ENCODE peak calls at places on chromosomes 3 and 15, in five cellular contexts. G is colonic mucosa, N is body of pancreas, F is upper lobe of left lung, A is psoas muscle. L is an unnamed sample.

GRCh38 chr3:167626490-167626889 is 27.3 kb downstream of the WDR49 start:
- DNase-seq in A (no peak), G (no peak), N (no peak), F (no peak), L (no peak)

GRCh38 chr3:56819016-56819809 is 17.5 kb upstream of the ARHGEF3 start:
- DNase-seq in F (no peak), A (no peak), G (no peak), N (no peak), L (no peak)

GRCh38 chr3:115100172-115100571 is 46.9 kb downstream of the ZBTB20 start:
- DNase-seq in A (no peak), N (peak), F (no peak), G (peak), L (no peak)

GRCh38 chr3:12977117-12977808 is 96.0 kb downstream of the IQSEC1 start:
- DNase-seq in G (no peak), A (no peak), F (no peak), N (no peak), L (no peak)

GRCh38 chr3:102926618-102927017 is 491.8 kb downstream of the ZPLD1 start:
- DNase-seq in G (no peak), N (no peak), F (no peak), A (no peak), L (no peak)

GRCh38 chr15:44096596-44096995 is 98.5 kb downstream of the FRMD5 start:
- DNase-seq in F (no peak), A (no peak), N (no peak), G (no peak), L (no peak)

GRCh38 chr15:38885001-38885400 is 320.4 kb upstream of the RASGRP1 start:
- DNase-seq in F (no peak), N (no peak), G (no peak), A (no peak), L (no peak)

GRCh38 chr15:84570164-84570692 is 30.6 kb upstream of the ZSCAN2 start:
- DNase-seq in A (peak), N (peak), F (peak), G (peak), L (peak)

GRCh38 chr3:160027541-160028195 is 39.0 kb downstream of the IL12A start:
- DNase-seq in G (no peak), F (no peak), A (no peak), N (no peak), L (no peak)

GRCh38 chr3:115659861-115660260 is 36.6 kb downstream of the GAP43 start:
- DNase-seq in G (no peak), F (no peak), N (no peak), A (no peak), L (no peak)

GRCh38 chr3:184629555-184630160 is 68.1 kb downstream of the EPHB3 start:
- DNase-seq in G (no peak), F (no peak), A (no peak), N (no peak), L (no peak)

GRCh38 chr3:85567074-85567676 is 608.4 kb downstream of the CADM2 start:
- DNase-seq in F (no peak), G (peak), A (peak), N (peak), L (peak)

GRCh38 chr3:190809351-190809750 is 53.1 kb downstream of the GMNC start:
- DNase-seq in A (no peak), G (no peak), N (no peak), F (no peak), L (no peak)

GRCh38 chr3:114903213-114903612 is 243.9 kb downstream of the ZBTB20 start:
- DNase-seq in N (no peak), G (no peak), F (no peak), A (no peak), L (no peak)

GRCh38 chr15:43095243-43095642 is 10.6 kb downstream of the UBR1 start:
- DNase-seq in F (no peak), G (no peak), A (no peak), N (no peak), L (no peak)

GRCh38 chr3:127637971-127638370 is 9.0 kb downstream of the PODXL2 start:
- DNase-seq in N (no peak), A (no peak), G (no peak), F (no peak), L (no peak)

GRCh38 chr15:100889359-100890058 is 9.9 kb downstream of the ALDH1A3 start:
- DNase-seq in F (no peak), G (no peak), N (peak), A (peak), L (no peak)

GRCh38 chr3:182470187-182470586 is 323.1 kb upstream of the ATP11B start:
- DNase-seq in A (no peak), F (no peak), G (no peak), N (no peak), L (no peak)

GRCh38 chr3:16512435-16513140 is 911 bp downstream of the RFTN1 start:
- DNase-seq in N (peak), F (peak), A (peak), G (peak), L (no peak)

GRCh38 chr15:61748529-61748928 is 311.7 kb downstream of the VPS13C start:
- DNase-seq in N (no peak), A (no peak), G (no peak), F (no peak), L (no peak)

GRCh38 chr3:196962108-196962929 is 6.3 kb downstream of the PIGZ start:
- DNase-seq in G (peak), N (no peak), A (no peak), F (no peak), L (no peak)

GRCh38 chr3:121483290-121483689 is 62.5 kb downstream of the POLQ start:
- DNase-seq in N (no peak), F (no peak), G (no peak), A (no peak), L (no peak)

GRCh38 chr15:100111103-100112060 is 230.4 kb downstream of the ADAMTS17 start:
- DNase-seq in N (no peak), G (peak), F (no peak), A (peak), L (peak)

GRCh38 chr3:13621381-13622221 is 72.7 kb downstream of the FBLN2 start:
- DNase-seq in F (no peak), N (no peak), A (no peak), G (no peak), L (no peak)

GRCh38 chr3:13574798-13575451 is 26.0 kb downstream of the FBLN2 start:
- DNase-seq in G (no peak), A (no peak), F (no peak), N (no peak), L (no peak)

GRCh38 chr3:8421267-8421666 is 80.4 kb upstream of the LMCD1 start:
- DNase-seq in N (no peak), F (no peak), A (no peak), G (no peak), L (no peak)

GRCh38 chr15:80906159-80906775 is 83.4 kb downstream of the MESD start:
- DNase-seq in N (no peak), G (no peak), A (peak), F (peak), L (no peak)

GRCh38 chr15:56968821-56969220 is 50.4 kb downstream of the TCF12 start:
- DNase-seq in A (no peak), F (no peak), N (no peak), G (no peak), L (no peak)

GRCh38 chr3:171323934-171324535 is 136.2 kb downstream of the TNIK start:
- DNase-seq in N (peak), G (no peak), F (no peak), A (no peak), L (no peak)

GRCh38 chr3:60633644-60634043 is 617.6 kb downstream of the FHIT start:
- DNase-seq in A (no peak), F (no peak), N (no peak), G (no peak), L (no peak)

GRCh38 chr3:13636874-13637273 is 87.9 kb downstream of the FBLN2 start:
- DNase-seq in A (no peak), F (no peak), G (no peak), N (no peak), L (no peak)

GRCh38 chr3:41196499-41197410 is 2.5 kb upstream of the CTNNB1 start:
- DNase-seq in G (no peak), F (no peak), N (no peak), A (no peak), L (no peak)

GRCh38 chr3:43094381-43094780 is 11.5 kb downstream of the POMGNT2 start:
- DNase-seq in A (no peak), N (no peak), G (no peak), F (no peak), L (no peak)

GRCh38 chr15:92113832-92114231 is 260.3 kb downstream of the SLCO3A1 start:
- DNase-seq in F (no peak), N (no peak), G (no peak), A (no peak), L (no peak)

GRCh38 chr3:157204431-157204830 is 44.5 kb upstream of the CCNL1 start:
- DNase-seq in N (no peak), F (no peak), A (no peak), G (no peak), L (no peak)

GRCh38 chr15:40762919-40763800 is 708 bp upstream of the GCHFR start:
- DNase-seq in N (peak), F (peak), G (peak), A (peak), L (peak)

GRCh38 chr15:64574220-64574994 is 114.0 kb downstream of the ZNF609 start:
- DNase-seq in F (no peak), G (no peak), A (no peak), N (no peak), L (no peak)

DNA sequence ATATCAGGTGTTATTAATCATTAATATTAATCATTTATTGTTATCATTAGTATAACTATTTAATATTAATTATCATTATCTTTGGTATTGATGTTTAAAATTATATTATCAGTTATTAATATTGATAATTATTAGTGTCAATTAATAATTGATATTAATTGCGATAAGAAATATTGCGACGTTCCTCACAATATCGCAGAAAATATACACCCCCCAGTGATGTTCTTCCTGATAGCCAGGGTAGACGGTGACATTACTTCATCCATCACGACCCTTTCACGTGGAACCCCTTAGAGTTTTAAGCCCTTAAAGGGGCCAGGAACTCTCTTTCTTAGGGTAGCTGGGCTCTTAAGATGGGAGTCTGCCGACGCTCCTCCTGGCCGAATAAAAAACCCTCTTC is 98.6 kb upstream of the OSBPL11 start:
- DNase-seq in A (no peak), F (no peak), N (no peak), G (no peak), L (no peak)
- H3K27ac ChIP-seq in A (no peak), F (no peak), N (no peak), G (no peak), L (no peak)

GRCh38 chr3:37779289-37780152 is 82.2 kb upstream of the CTDSPL start:
- DNase-seq in F (no peak), A (no peak), N (peak), G (no peak), L (peak)
- H3K27ac ChIP-seq in F (no peak), A (no peak), N (no peak), G (no peak), L (no peak)

DNA sequence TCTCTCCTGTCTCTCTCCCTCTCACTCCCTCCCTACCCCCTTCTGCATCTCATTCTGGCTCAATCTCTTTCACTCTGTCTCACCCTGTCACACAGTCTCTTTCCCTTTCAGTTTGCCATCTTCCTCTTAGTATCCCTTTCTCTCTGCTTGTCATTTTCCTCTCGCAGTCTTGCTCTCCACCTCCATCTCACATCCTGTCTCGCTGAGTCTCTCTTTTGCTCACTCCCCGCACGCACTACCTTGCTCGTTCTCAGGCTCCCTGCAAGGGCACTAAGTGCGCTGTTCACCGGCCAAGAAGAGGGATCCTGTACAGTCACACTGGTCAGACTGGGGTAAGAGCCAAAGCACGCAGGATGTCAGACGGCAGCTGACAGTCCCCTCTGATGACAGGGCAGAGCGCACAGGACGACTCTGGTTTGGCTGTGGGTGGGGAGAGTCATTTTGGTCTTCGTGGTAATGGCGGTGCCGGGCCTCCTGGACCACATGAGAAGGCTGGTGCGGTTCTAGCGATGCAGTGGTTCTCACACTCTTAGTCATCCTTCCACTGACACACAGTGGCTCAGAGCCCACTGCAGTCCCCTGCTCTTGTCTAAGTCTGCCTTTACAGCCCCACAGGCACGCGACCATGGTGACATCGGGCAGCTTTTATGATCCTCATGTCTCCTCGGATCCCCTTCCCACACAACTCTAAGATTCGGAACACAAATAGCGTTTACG is 356.8 kb downstream of the FOXP1 start:
- DNase-seq in F (no peak), G (no peak), N (no peak), A (peak), L (no peak)
- H3K27ac ChIP-seq in F (peak), G (no peak), N (no peak), A (peak), L (no peak)

DNA sequence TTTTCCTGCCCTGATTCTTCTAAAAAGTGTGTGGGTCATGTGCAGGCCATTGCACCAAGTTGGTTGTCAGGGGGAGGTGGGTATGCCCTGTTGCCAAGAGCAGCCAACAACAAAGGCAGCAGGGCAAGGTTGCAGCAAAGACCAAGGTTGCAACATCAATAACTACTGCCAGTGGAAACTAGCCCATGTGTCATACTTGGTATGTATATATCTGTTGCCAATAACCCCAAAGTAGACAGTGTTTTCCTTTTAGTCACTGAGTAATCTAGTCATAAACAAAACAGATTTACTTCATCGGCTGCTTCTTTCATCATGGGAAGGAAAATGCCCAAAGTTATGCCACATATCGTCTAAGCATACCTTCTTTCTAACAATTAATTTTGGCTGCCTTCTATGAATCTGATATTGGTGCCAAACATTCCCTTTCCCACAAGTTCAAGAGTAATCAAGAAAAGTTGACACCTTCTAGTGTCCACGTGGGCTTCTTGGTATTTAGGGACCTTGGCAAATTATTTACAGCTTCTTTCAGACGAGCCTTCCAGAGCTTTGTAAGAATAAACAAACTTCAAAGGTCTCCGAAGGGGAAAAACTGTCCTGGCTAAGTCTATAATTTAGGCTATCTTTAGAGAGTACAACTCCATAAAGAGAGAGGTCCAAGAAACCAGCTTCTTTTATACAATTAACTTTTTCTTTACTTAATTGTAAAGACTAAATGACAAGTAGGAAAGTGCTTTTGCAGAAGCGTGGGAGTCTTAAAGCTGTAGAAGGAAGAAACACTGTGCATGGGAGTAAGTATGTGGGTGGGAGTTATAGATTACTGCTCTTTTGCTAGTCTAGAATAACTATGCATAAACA is 10.1 kb upstream of the MBNL1 start:
- DNase-seq in A (peak), N (peak), G (no peak), F (no peak), L (no peak)
- H3K27ac ChIP-seq in A (peak), N (peak), G (peak), F (peak), L (no peak)

GRCh38 chr15:89823836-89824606 is 9.4 kb upstream of the ANPEP start:
- DNase-seq in N (no peak), G (no peak), F (no peak), A (no peak), L (no peak)
- H3K27ac ChIP-seq in N (no peak), G (no peak), F (peak), A (no peak), L (no peak)

GRCh38 chr3:150269526-150269925 is 138.6 kb upstream of the TSC22D2 start:
- DNase-seq in A (no peak), F (no peak), N (no peak), G (no peak), L (no peak)
- H3K27ac ChIP-seq in A (no peak), F (no peak), N (no peak), G (peak), L (no peak)

L was measured in substantia nigra.